ENCODE peak calls at places on chromosome 12, in nine cellular contexts. O, U, P, B, G, L, S, A and T are unnamed samples.

GRCh38 chr12:114408881-114409795 is 3.2 kb upstream of the TBX5 start:
- DNase-seq in P (no peak), U (peak), L (peak), O (peak), S (peak), G (no peak), B (no peak), A (no peak), T (no peak)

GRCh38 chr12:109706747-109707469 is 6.7 kb upstream of the FAM222A start:
- DNase-seq in G (no peak), L (no peak), A (no peak), U (peak), S (no peak), P (no peak), B (no peak), O (no peak), T (no peak)

GRCh38 chr12:54000105-54000773 is at the start of gene HOXC9:
- DNase-seq in P (no peak), G (no peak), L (peak), U (no peak), S (no peak), B (no peak), O (no peak), A (peak), T (no peak)

GRCh38 chr12:59708059-59708458 is 112.2 kb downstream of the SLC16A7 start:
- DNase-seq in G (peak), U (no peak), B (no peak), S (no peak), A (peak), L (peak), O (no peak), P (no peak), T (no peak)

GRCh38 chr12:98997-99396 is 32.4 kb downstream of the IQSEC3 start:
- DNase-seq in O (no peak), U (peak), L (peak), B (no peak), P (no peak), S (no peak), G (no peak), A (no peak), T (no peak)

GRCh38 chr12:100995201-100995600 is 200.6 kb downstream of the ANO4 start:
- DNase-seq in B (no peak), A (peak), G (peak), S (no peak), P (no peak), L (peak), U (peak), O (no peak), T (no peak)

GRCh38 chr12:68175566-68176033 is 16.1 kb upstream of the IFNG start:
- DNase-seq in L (no peak), B (no peak), G (no peak), O (peak), U (no peak), A (no peak), P (peak), S (no peak), T (no peak)

GRCh38 chr12:112466835-112467234 is 48.1 kb downstream of the PTPN11 start:
- DNase-seq in O (no peak), P (no peak), B (no peak), A (no peak), G (no peak), U (no peak), L (no peak), S (no peak), T (no peak)

GRCh38 chr12:46133751-46134150 is 135.1 kb downstream of the SLC38A1 start:
- DNase-seq in S (no peak), B (no peak), U (no peak), L (no peak), A (no peak), O (no peak), P (no peak), G (no peak), T (peak)

GRCh38 chr12:69056743-69057515 is 124.0 kb upstream of the CPM start:
- DNase-seq in B (no peak), O (no peak), U (no peak), G (no peak), L (peak), S (no peak), A (no peak), P (no peak), T (peak)

GRCh38 chr12:110575326-110575725 is 7.8 kb downstream of the PPTC7 start:
- DNase-seq in B (no peak), S (no peak), P (no peak), G (no peak), L (no peak), A (no peak), U (no peak), O (no peak), T (peak)

GRCh38 chr12:132078190-132078589 is 65.9 kb downstream of the DDX51 start:
- DNase-seq in P (no peak), B (no peak), G (peak), O (no peak), A (peak), U (no peak), S (no peak), L (peak), T (peak)

GRCh38 chr12:45730842-45731336 is 1.4 kb downstream of the ARID2 start:
- DNase-seq in L (peak), P (peak), S (no peak), B (no peak), A (peak), U (no peak), O (no peak), G (peak), T (peak)

GRCh38 chr12:28578361-28578760 is 388.1 kb downstream of the CCDC91 start:
- DNase-seq in P (no peak), O (no peak), G (no peak), S (no peak), A (no peak), U (no peak), B (no peak), L (peak), T (peak)

GRCh38 chr12:3000548-3001275 is 41.5 kb downstream of the TEAD4 start:
- DNase-seq in P (no peak), G (no peak), B (no peak), S (no peak), U (peak), A (no peak), O (no peak), L (peak), T (no peak)

GRCh38 chr12:57846285-57846576 is 298 bp downstream of the CTDSP2 start:
- DNase-seq in U (no peak), O (no peak), A (no peak), B (no peak), S (no peak), L (no peak), G (no peak), P (no peak), T (no peak)

GRCh38 chr12:32395031-32395430 is 4.3 kb upstream of the FGD4 start:
- DNase-seq in B (no peak), S (no peak), G (no peak), P (no peak), U (no peak), A (no peak), O (no peak), L (no peak), T (no peak)

GRCh38 chr12:75476076-75476475 is 4.5 kb upstream of the GLIPR1 start:
- DNase-seq in S (no peak), O (no peak), U (no peak), P (peak), B (no peak), A (no peak), G (no peak), L (no peak), T (no peak)

GRCh38 chr12:62799126-62799736 is 135.7 kb downstream of the PPM1H start:
- DNase-seq in U (peak), B (peak), A (peak), P (peak), O (no peak), L (peak), G (peak), S (peak), T (peak)

GRCh38 chr12:80232873-80233272 is 133.5 kb downstream of the OTOGL start:
- DNase-seq in B (no peak), G (no peak), S (no peak), L (no peak), A (no peak), U (no peak), O (no peak), P (no peak), T (no peak)

GRCh38 chr12:124213606-124214347 is 81.1 kb upstream of the RFLNA start:
- DNase-seq in U (peak), O (no peak), B (no peak), L (no peak), A (peak), P (no peak), G (no peak), S (no peak), T (no peak)

GRCh38 chr12:12539411-12539810 is 23.3 kb downstream of the DUSP16 start:
- DNase-seq in L (no peak), B (no peak), S (no peak), G (no peak), A (no peak), O (no peak), U (no peak), P (no peak), T (no peak)